ENCODE peak calls at places on chromosome 15, in seven cellular contexts. Q, Z, R, U, B, A and T are unnamed samples.

GRCh38 chr15:25731411-25731810 is 131.7 kb downstream of the ATP10A start:
- DNase-seq in U (no peak), B (no peak), R (no peak), Z (no peak), Q (no peak), A (no peak), T (no peak)

GRCh38 chr15:58064119-58065010 is 1.1 kb downstream of the ALDH1A2 start:
- DNase-seq in U (no peak), R (no peak), A (no peak), B (no peak), Q (peak), Z (no peak), T (no peak)

GRCh38 chr15:40510201-40510600 is 39.4 kb downstream of the CHST14 start:
- DNase-seq in B (no peak), U (no peak), Q (no peak), A (no peak), Z (no peak), R (no peak), T (no peak)

GRCh38 chr15:69393831-69394491 is 20.2 kb upstream of the KIF23 start:
- DNase-seq in Z (no peak), Q (no peak), U (no peak), A (no peak), B (no peak), R (no peak), T (no peak)

GRCh38 chr15:56469484-56469883 is 4.5 kb upstream of the MNS1 start:
- DNase-seq in A (no peak), B (no peak), Z (no peak), R (no peak), U (no peak), Q (no peak), T (no peak)

GRCh38 chr15:37083610-37084009 is 16.7 kb downstream of the MEIS2 start:
- DNase-seq in A (no peak), Z (no peak), Q (no peak), U (no peak), B (no peak), R (no peak), T (no peak)

GRCh38 chr15:57355259-57355658 is 21.0 kb upstream of the CGNL1 start:
- DNase-seq in B (no peak), U (no peak), A (no peak), R (no peak), Z (no peak), Q (no peak), T (no peak)

GRCh38 chr15:92917606-92918407 is 17.7 kb downstream of the CHD2 start:
- DNase-seq in U (peak), Q (peak), R (peak), A (peak), B (peak), Z (peak), T (peak)

GRCh38 chr15:57663262-57663661 is 43.3 kb upstream of the POLR2M start:
- DNase-seq in Z (no peak), A (no peak), B (no peak), Q (no peak), U (no peak), R (no peak), T (no peak)

GRCh38 chr15:68586274-68586961 is 7.6 kb downstream of the CORO2B start:
- DNase-seq in A (no peak), R (no peak), Q (no peak), U (no peak), B (no peak), Z (peak), T (no peak)

GRCh38 chr15:62742409-62743171 is 300.0 kb upstream of the TPM1 start:
- DNase-seq in R (peak), Q (peak), U (no peak), A (peak), Z (peak), B (peak), T (peak)

GRCh38 chr15:67824900-67825879 is at the start of gene SKOR1:
- DNase-seq in U (no peak), B (no peak), A (no peak), Z (no peak), Q (peak), R (no peak), T (no peak)

GRCh38 chr15:90354986-90355385 is 2.9 kb downstream of the ZNF774 start:
- DNase-seq in Q (no peak), R (no peak), A (no peak), B (no peak), U (no peak), Z (no peak), T (no peak)

GRCh38 chr15:45869034-45869668 is 234.3 kb downstream of the SQOR start:
- DNase-seq in Z (no peak), R (no peak), B (no peak), Q (no peak), A (no peak), U (no peak), T (no peak)

GRCh38 chr15:34335176-34335575 is 2.4 kb downstream of the SLC12A6 start:
- DNase-seq in Q (no peak), R (no peak), U (no peak), B (no peak), A (no peak), Z (no peak), T (no peak)

GRCh38 chr15:88479169-88479568 is 11.7 kb downstream of the MRPS11 start:
- DNase-seq in R (no peak), Q (no peak), B (no peak), A (no peak), Z (no peak), U (no peak), T (no peak)

GRCh38 chr15:76336254-76337046 is at the start of gene ISL2:
- DNase-seq in R (no peak), Z (peak), U (peak), Q (peak), B (no peak), A (peak), T (no peak)

GRCh38 chr15:55526559-55527036 is 18.6 kb upstream of the DNAAF4 start:
- DNase-seq in R (no peak), A (no peak), Q (peak), Z (peak), U (no peak), B (no peak), T (no peak)

GRCh38 chr15:74888716-74889115 is 1.1 kb upstream of the MPI start:
- DNase-seq in A (no peak), Z (no peak), Q (no peak), B (no peak), R (no peak), U (no peak), T (no peak)

GRCh38 chr15:74891469-74891868 is 1.6 kb downstream of the MPI start:
- DNase-seq in A (no peak), U (no peak), B (no peak), Z (no peak), Q (no peak), R (no peak), T (no peak)

GRCh38 chr15:74889390-74889881 is 406 bp upstream of the MPI start:
- DNase-seq in U (no peak), R (no peak), B (peak), Q (peak), A (peak), Z (no peak), T (no peak)

GRCh38 chr15:74892313-74892712 is 2.5 kb downstream of the MPI start:
- DNase-seq in Z (peak), A (no peak), R (no peak), B (no peak), U (no peak), Q (no peak), T (no peak)

GRCh38 chr15:74889882-74890768 is at the start of gene MPI:
- DNase-seq in Q (peak), A (peak), Z (peak), R (peak), U (peak), B (peak), T (peak)
- TF ChIP-seq CTCF in Q (no peak), A (no peak), Z (peak), R (no peak), U (peak), B (no peak), T (no peak)

GRCh38 chr15:79292011-79292410 is 9.5 kb downstream of the ANKRD34C start:
- DNase-seq in A (no peak), B (no peak), U (no peak), R (no peak), Z (no peak), Q (no peak), T (no peak)

GRCh38 chr15:79294075-79294474 is 11.6 kb downstream of the ANKRD34C start:
- DNase-seq in A (no peak), Z (no peak), Q (peak), B (no peak), R (no peak), U (no peak), T (no peak)

GRCh38 chr15:79299836-79300235 is 11.1 kb upstream of the TMED3 start:
- DNase-seq in A (no peak), Q (no peak), Z (no peak), B (no peak), U (no peak), R (no peak), T (no peak)

GRCh38 chr15:79290642-79291275 is 8.2 kb downstream of the ANKRD34C start:
- DNase-seq in B (no peak), Z (no peak), U (no peak), A (no peak), R (no peak), Q (no peak), T (no peak)

DNA sequence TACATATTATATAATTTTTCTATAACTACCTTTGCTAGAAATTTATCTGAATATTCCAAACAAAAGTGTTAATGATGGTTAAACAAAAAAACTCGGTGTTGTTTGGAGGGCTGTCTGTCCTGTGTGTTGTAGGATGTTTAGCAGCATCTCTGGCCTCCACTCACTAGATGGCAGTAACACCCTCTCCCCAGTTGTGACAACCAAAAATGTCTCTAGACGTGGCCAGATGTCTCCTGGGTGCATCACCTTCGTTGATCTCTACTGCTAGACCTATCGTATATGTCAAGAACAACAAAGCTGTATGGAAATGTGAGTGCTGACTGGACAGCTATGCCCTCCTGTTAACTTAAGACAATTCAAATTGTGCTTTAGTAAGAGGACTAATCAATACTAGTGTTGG is 14.1 kb downstream of the ANKRD34C start:
- DNase-seq in R (no peak), Z (no peak), Q (no peak), U (no peak), B (no peak), A (no peak), T (no peak)
- TF ChIP-seq CTCF in R (no peak), Z (no peak), Q (peak), U (no peak), B (no peak), A (peak), T (no peak)

GRCh38 chr15:43775411-43775965 is 1.3 kb downstream of the ELL3 start:
- DNase-seq in Q (peak), Z (peak), A (peak), U (no peak), R (no peak), B (no peak), T (no peak)
- TF ChIP-seq CTCF in Q (peak), Z (no peak), A (peak), U (no peak), R (no peak), B (peak), T (no peak)

DNA sequence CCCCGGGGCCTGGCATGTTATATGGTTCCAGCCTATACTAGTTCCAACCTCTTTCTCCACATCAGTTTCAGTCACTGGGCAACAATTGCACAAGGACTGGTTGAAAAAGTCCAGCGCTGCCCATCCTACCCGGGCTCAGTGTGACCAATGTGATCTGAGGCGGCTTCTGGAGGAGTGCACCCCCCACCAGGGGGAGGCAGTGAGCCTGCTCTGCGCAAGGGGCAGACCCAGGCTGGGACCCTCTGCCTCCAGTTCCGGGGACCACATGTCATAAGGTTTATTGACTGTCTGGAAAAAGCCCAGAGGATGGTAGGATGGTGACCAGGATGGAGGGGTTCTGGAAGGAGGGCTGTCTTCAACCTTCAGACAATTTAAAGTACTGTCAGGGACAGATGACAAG is 25.6 kb upstream of the NR2E3 start:
- DNase-seq in B (no peak), A (no peak), Q (no peak), U (no peak), R (no peak), Z (peak), T (no peak)
- TF ChIP-seq CTCF in B (peak), A (peak), Q (peak), U (no peak), R (peak), Z (peak), T (no peak)

GRCh38 chr15:66231421-66232266 is 21.9 kb downstream of the MEGF11 start:
- DNase-seq in Q (peak), Z (no peak), A (no peak), R (no peak), U (no peak), B (no peak), T (no peak)

GRCh38 chr15:66232267-66232625 is 21.3 kb downstream of the MEGF11 start:
- DNase-seq in U (no peak), Q (no peak), B (no peak), A (no peak), Z (no peak), R (no peak), T (no peak)

GRCh38 chr15:66234798-66235197 is 18.8 kb downstream of the MEGF11 start:
- DNase-seq in A (no peak), U (no peak), R (no peak), Z (no peak), B (no peak), Q (no peak), T (no peak)

GRCh38 chr15:66235866-66236265 is 17.7 kb downstream of the MEGF11 start:
- DNase-seq in R (no peak), B (no peak), U (no peak), A (no peak), Z (no peak), Q (no peak), T (no peak)

DNA sequence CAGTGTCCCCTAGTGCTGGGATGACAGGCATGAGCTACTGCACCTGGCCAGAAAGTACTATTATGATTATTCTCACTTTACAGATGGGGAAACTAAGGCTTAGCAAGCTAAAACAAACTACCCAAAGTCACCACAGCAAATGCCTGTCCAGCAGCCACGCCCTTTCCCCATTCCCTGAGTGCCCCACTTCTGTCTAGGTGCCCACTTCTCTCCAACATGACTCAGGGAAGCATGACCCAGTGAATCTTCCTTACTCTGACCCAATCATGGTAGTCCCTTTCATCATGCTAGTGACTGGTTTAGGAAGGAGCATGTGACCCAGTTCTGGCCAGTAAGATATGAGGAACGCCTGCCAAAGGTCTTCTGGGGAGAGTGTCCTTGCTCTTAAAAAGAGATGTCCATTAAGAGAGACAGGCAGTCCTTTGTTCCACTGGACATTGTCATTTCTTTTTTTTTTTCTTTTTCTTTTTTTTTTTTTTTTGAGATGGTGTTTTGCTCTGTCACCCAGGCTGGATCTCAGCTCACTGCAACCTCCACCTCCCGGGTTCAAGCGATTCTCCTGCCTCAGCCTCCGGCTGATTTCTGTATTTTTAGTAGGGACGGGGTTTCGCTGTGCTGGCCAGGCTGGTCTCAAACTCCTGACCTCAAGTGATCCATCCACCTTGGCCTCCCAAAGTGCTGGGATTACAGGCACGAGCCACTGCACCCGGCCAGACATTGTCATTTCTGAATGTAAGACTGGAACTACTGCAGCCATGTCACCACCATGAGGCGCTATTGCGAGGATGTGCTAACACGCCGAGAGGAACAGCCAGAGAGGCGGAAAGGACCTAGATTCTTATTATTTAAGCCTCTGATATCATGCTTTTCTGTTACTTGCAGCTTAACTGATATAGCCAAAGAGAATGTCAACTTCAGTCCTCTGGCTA is 19.8 kb downstream of the MEGF11 start:
- DNase-seq in R (no peak), B (no peak), Q (peak), A (peak), U (no peak), Z (no peak), T (no peak)
- TF ChIP-seq CTCF in R (no peak), B (no peak), Q (peak), A (no peak), U (no peak), Z (no peak), T (no peak)

DNA sequence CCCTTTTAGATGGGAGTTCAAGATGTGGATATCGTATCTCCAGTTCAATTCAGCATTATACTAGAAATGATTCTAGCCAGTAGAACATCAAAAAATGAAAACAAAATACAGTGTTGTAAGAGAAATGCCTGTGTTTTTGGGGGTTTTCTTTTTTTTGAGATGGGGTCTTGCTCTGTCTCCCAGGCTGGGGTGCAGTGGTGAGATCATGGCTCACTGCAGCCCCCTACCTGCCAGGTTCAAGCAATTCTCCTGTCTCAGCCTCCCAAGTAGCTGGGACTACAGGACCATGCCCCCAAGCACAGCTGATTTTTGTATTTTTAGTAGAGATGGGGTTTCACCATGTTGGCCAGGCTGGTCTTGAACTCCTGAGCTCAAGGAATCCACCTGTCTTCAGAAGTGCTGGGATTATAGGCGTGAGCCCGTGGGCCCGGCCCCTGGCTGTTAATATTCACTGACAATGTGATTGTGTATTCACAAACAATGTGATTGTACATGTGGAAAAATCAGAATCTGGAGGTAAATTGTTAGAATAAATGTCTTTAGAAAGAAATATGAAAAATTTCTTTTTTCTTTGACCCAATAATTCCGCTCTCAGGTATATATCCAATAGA is 59.0 kb downstream of the ARIH1 start:
- DNase-seq in Q (peak), A (no peak), U (no peak), R (no peak), B (no peak), Z (peak), T (no peak)
- TF ChIP-seq CTCF in Q (peak), A (peak), U (peak), R (peak), B (peak), Z (peak), T (no peak)

GRCh38 chr15:95663156-95663831 is 667.2 kb upstream of the NR2F2 start:
- DNase-seq in A (no peak), U (no peak), Q (no peak), R (no peak), Z (no peak), B (no peak), T (no peak)
- TF ChIP-seq CTCF in A (no peak), U (no peak), Q (no peak), R (no peak), Z (no peak), B (no peak), T (no peak)

DNA sequence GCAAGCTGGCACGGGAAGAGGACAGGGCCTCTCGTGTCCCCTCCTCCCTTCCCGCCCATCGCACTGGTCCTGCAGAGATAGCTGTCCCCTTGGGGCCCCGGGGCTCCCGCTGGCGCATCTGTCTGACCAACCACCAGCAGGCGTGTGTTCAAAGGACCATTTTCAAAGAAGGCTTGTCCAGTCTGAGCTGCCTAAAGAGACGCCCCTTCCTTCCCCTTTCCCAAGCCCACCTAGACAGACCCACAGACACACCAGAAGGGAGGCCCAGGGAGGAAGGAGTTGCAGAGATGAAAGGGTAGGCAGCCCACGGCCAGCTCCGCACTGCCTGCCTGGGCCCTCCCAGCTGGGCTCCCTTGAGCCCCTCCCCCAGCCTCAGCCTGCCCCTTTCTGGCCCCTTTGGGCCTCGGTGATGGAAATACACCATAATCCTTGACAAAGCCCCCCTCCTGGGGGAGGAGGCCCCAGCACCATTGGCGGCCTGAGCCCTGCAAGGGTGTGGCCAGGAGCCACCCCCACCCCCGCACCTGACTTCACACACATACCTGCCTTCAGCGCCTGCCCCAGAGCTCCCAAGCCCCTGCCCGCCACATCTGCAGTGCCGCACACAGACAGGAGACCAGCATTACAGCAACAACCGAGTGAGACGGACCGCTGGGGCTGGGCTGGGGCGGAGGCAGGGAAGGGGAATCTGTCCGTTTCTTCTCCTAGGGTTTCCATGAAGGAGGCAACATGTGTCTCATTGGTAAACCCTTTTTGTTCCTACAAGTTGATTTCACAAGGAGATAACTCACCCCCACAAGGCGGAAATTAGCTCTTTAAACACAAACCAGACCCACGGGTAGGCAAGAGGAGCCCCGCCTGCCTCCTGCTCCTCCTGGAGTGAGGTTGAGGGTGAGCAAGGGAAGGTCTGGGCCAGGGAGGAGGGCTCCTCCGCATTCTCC is at the start of gene STRA6:
- DNase-seq in Q (peak), Z (peak), B (no peak), A (peak), U (no peak), R (no peak), T (no peak)
- TF ChIP-seq CTCF in Q (peak), Z (no peak), B (no peak), A (no peak), U (no peak), R (no peak), T (no peak)